ENCODE peak calls at places on chromosomes 5 and 9, in seven cellular contexts. P is neuronal stem cell, C is mesendoderm, S is H9, M is mesenchymal stem cell, V is trophoblast cell, B is H1. W is an unnamed sample. For H3K4me1, the result is how much of the 10 kb centered on the place peaks cover.

GRCh38 chr5:145446412-145446811 is 388.7 kb downstream of the PRELID2 start:
- DNase-seq in P (no peak), C (no peak), S (no peak), M (no peak), V (no peak), B (no peak), W (no peak)

GRCh38 chr9:84387821-84388220 is 47.3 kb upstream of the SLC28A3 start:
- DNase-seq in P (no peak), C (no peak), S (no peak), M (no peak), V (no peak), B (no peak), W (no peak)

GRCh38 chr9:136089697-136090045 is 5.4 kb downstream of the NACC2 start:
- DNase-seq in P (no peak), C (no peak), S (no peak), M (peak), V (no peak), B (no peak), W (peak)

GRCh38 chr9:133260334-133261102 is 14.5 kb downstream of the ABO start:
- DNase-seq in P (no peak), C (no peak), S (no peak), M (no peak), V (no peak), B (no peak), W (no peak)

GRCh38 chr9:14535161-14535930 is 157.9 kb downstream of the ZDHHC21 start:
- DNase-seq in P (no peak), C (no peak), S (no peak), M (no peak), V (no peak), B (no peak), W (no peak)

GRCh38 chr9:130298663-130299279 is 33.2 kb downstream of the HMCN2 start:
- DNase-seq in P (peak), C (peak), S (peak), M (peak), V (no peak), B (no peak), W (no peak)

GRCh38 chr5:29382735-29383280 is 1810.7 kb upstream of the CDH6 start:
- DNase-seq in P (no peak), C (no peak), S (no peak), M (no peak), V (no peak), B (no peak), W (no peak)

GRCh38 chr9:73153793-73154227 is 2.1 kb downstream of the ANXA1 start:
- DNase-seq in P (no peak), C (peak), S (no peak), M (peak), V (no peak), B (no peak), W (peak)

GRCh38 chr5:151584057-151584937 is 6.8 kb downstream of the FAT2 start:
- DNase-seq in P (no peak), C (no peak), S (no peak), M (no peak), V (no peak), B (no peak), W (no peak)
- H2BK120ac ChIP-seq in P (no peak), C (no peak), S (no peak), M (no peak), V (no peak), B (no peak), W (no peak)

GRCh38 chr5:176530983-176531901 is 6.0 kb downstream of the RNF44 start:
- DNase-seq in P (no peak), C (no peak), S (no peak), M (no peak), V (no peak), B (no peak), W (peak)
- H3K4me1 ChIP-seq in P (under half), C (under half), S (under half), M (under half), V (under half), B (under half), W (under half)

DNA sequence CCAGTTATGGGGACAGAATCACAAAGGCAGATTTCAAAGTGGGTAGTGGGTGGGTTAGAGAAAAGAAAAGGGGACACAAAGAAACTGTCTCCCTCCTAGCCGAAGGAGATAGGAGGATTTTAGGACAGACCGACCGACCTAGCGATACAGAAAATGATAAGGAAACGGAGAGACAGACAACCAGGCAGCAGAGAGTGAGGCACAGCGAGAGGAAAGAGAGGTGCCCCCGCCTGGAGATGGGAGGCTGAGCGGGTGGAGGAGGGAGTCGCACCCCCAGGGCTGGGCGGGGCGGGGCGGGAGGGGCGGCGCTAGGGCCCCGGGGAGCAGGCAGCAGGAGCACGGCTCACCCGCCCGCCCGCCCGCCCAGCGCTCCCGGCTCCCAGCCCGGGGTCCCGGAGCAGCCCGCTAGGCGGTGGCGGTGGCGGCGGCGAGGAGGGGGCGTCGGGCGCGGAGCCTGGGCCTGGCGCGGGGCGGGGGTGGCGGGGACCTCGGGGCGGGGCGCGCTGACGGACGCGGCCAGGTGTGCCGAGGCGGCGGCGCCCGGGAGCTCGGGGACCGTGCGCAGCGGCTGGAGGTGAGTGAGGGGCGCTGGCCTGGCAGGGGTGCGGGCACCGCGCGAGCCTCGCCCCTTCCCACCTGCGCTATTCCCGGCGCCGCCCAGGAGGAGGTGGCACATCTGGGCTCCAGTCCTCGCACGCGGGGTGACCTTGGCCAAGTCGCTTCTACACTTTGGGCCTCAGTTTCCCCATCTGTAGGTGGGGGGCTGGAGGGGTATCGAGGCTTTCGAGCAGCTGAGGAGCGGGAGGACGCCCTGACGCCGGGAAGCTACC is 15.9 kb upstream of the SYNPO start:
- DNase-seq in P (no peak), C (no peak), S (peak), M (no peak), V (no peak), B (no peak), W (no peak)
- H2BK120ac ChIP-seq in P (peak), C (no peak), S (no peak), M (peak), V (peak), B (peak), W (peak)

GRCh38 chr5:154831451-154831850 is 19.0 kb downstream of the FAXDC2 start:
- DNase-seq in P (no peak), C (no peak), S (no peak), M (no peak), V (no peak), B (no peak), W (no peak)

GRCh38 chr5:154829181-154829588 is 21.2 kb downstream of the FAXDC2 start:
- DNase-seq in P (no peak), C (peak), S (no peak), M (no peak), V (no peak), B (no peak), W (no peak)

GRCh38 chr5:154830596-154830995 is 19.8 kb downstream of the FAXDC2 start:
- DNase-seq in P (no peak), C (no peak), S (no peak), M (no peak), V (no peak), B (no peak), W (no peak)

GRCh38 chr5:154829589-154830218 is 20.7 kb downstream of the FAXDC2 start:
- DNase-seq in P (no peak), C (no peak), S (no peak), M (no peak), V (no peak), B (no peak), W (peak)

GRCh38 chr5:154830219-154830595 is 20.2 kb downstream of the FAXDC2 start:
- DNase-seq in P (no peak), C (no peak), S (no peak), M (no peak), V (no peak), B (no peak), W (no peak)
- H3K4me1 ChIP-seq in P (under half), C (under half), S (under half), M (under half), V (under half), B (under half), W (under half)

GRCh38 chr9:17987174-17987573 is 408.3 kb downstream of the SH3GL2 start:
- DNase-seq in P (no peak), C (no peak), S (no peak), M (no peak), V (no peak), B (no peak), W (no peak)
- H2BK120ac ChIP-seq in P (no peak), C (no peak), S (no peak), M (no peak), V (no peak), B (no peak), W (no peak)

DNA sequence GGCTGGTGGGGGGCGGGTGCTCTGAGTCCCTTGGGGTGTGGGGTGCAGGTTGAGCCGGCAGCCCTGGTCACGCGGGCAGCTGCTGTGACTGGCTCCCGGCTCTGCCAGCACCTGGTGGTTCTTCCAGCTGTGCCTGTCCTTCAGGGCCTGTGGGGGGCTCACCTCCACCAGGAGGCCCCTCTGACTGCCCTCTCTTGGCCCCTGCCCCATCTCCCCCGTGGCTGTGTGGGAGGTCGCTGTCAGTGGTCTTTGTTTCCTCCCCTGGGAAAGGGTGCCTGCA is 3.3 kb downstream of the RXRA start:
- DNase-seq in P (no peak), C (no peak), S (no peak), M (no peak), V (no peak), B (no peak), W (no peak)
- H3K4me1 ChIP-seq in P (half or more), C (under half), S (under half), M (half or more), V (under half), B (under half), W (half or more)

DNA sequence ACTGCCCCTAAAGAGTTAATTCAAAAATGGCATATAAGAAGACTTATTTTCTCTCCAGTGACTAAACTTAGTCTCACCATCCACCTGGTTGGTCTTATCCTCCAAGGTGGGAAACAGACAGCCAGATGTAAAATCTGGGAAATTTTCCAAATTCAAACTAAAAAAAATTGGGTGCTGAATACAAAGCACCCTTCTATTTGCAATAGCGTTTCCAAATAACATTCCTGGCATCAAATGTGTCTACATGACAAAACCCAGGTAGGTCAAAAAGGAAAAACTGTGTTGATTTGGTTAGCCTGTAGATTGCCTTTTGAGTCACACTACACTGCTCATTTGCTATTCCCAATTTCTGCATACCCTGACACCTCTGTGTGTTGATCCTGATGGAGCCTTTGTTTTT is 252.2 kb downstream of the NR2F1-AS1 start:
- DNase-seq in P (no peak), C (no peak), S (no peak), M (no peak), V (no peak), B (no peak), W (no peak)
- H2BK120ac ChIP-seq in P (no peak), C (no peak), S (no peak), M (no peak), V (no peak), B (no peak), W (no peak)

GRCh38 chr9:113389451-113389850 is 11.6 kb downstream of the ALAD start:
- DNase-seq in P (no peak), C (no peak), S (no peak), M (no peak), V (no peak), B (no peak), W (no peak)

GRCh38 chr9:113388833-113389232 is 12.0 kb upstream of the HDHD3 start:
- DNase-seq in P (no peak), C (no peak), S (no peak), M (no peak), V (no peak), B (no peak), W (no peak)

GRCh38 chr9:113387560-113388230 is 10.9 kb upstream of the HDHD3 start:
- DNase-seq in P (no peak), C (no peak), S (no peak), M (no peak), V (no peak), B (no peak), W (no peak)

GRCh38 chr9:113390192-113390960 is 10.7 kb downstream of the ALAD start:
- DNase-seq in P (no peak), C (no peak), S (no peak), M (no peak), V (no peak), B (no peak), W (no peak)

GRCh38 chr9:113386571-113387393 is 10.0 kb upstream of the HDHD3 start:
- DNase-seq in P (no peak), C (peak), S (no peak), M (no peak), V (peak), B (no peak), W (no peak)
- H3K4me1 ChIP-seq in P (under half), C (under half), S (under half), M (under half), V (under half), B (under half), W (under half)

DNA sequence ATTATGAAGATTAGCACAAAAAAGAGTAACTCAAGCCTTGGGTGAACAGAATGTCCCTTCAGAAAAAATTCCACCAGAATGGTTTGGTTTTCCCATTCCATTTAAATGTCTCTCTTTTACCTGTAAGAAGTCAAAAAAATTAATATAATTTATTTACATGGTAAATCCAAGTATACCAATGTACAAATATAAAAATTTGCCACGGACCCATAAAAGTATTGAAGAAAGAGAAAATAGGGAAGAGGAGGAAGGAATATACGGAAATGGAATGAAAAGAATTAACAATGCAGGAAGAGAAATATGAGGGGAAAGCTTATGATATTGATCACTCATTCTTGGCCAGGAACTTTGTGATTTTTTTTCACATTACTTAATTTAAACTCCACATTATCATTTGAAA is at the start of gene OR13C9:
- DNase-seq in P (no peak), C (no peak), S (no peak), M (no peak), V (no peak), B (no peak), W (no peak)
- H2BK120ac ChIP-seq in P (no peak), C (no peak), S (no peak), M (no peak), V (no peak), B (no peak), W (no peak)

W was measured in IMR-90.